ENCODE peak calls at places on chromosomes 7 and 10, in four cellular contexts. Q, I, L and E are unnamed samples.

GRCh38 chr10:77582710-77583115 is 54.9 kb downstream of the KCNMA1 start:
- DNase-seq in Q (no peak), I (no peak), L (no peak), E (peak; percentile 91)

GRCh38 chr10:90742189-90742588 is 115.7 kb downstream of the HTR7 start:
- DNase-seq in Q (no peak), I (no peak), L (no peak), E (peak; percentile 64)

GRCh38 chr7:47652591-47652990 is 70.7 kb upstream of the TNS3 start:
- DNase-seq in Q (no peak), I (no peak), L (no peak), E (no peak)

GRCh38 chr7:74063223-74063641 is 20.4 kb upstream of the LIMK1 start:
- DNase-seq in Q (no peak), I (no peak), L (no peak), E (no peak)

GRCh38 chr10:60042959-60043358 is 136.6 kb upstream of the CCDC6 start:
- DNase-seq in Q (no peak), I (no peak), L (no peak), E (no peak)

GRCh38 chr10:122990278-122990677 is 10.1 kb downstream of the PSTK start:
- DNase-seq in Q (no peak), I (no peak), L (no peak), E (peak; percentile 56)

GRCh38 chr7:81846398-81846797 is 76.6 kb upstream of the HGF start:
- DNase-seq in Q (no peak), I (no peak), L (no peak), E (peak; percentile 59)

GRCh38 chr7:80681272-80681885 is 42.9 kb downstream of the CD36 start:
- DNase-seq in Q (no peak), I (no peak), L (no peak), E (peak; percentile 47)

GRCh38 chr10:112446055-112446854 is 459 bp downstream of the ZDHHC6 start:
- DNase-seq in Q (peak; percentile 33), I (no peak), L (no peak), E (peak; percentile 44)

GRCh38 chr10:70296406-70296899 is 12.6 kb upstream of the NPFFR1 start:
- DNase-seq in Q (peak; percentile 59), I (no peak), L (peak; percentile 62), E (peak; percentile 77)

GRCh38 chr7:136134503-136134902 is 157.3 kb upstream of the MTPN start:
- DNase-seq in Q (no peak), I (no peak), L (no peak), E (no peak)

GRCh38 chr10:76547352-76547972 is 1090.1 kb downstream of the KCNMA1 start:
- DNase-seq in Q (peak; percentile 86), I (peak; percentile 82), L (peak; percentile 72), E (peak; percentile 63)

GRCh38 chr7:104415700-104416099 is 87.3 kb downstream of the LHFPL3 start:
- DNase-seq in Q (no peak), I (no peak), L (no peak), E (no peak)

GRCh38 chr7:149284343-149284742 is 22.3 kb downstream of the ZNF783 start:
- DNase-seq in Q (no peak), I (no peak), L (peak; percentile 33), E (no peak)

GRCh38 chr10:68560916-68561691 is 967 bp downstream of the TET1 start:
- DNase-seq in Q (no peak), I (no peak), L (no peak), E (no peak)

GRCh38 chr10:48656241-48656921 is 28.3 kb upstream of the WDFY4 start:
- DNase-seq in Q (peak; percentile 89), I (peak; percentile 85), L (peak; percentile 91), E (peak; percentile 72)

GRCh38 chr10:34696423-34696822 is 118.7 kb downstream of the PARD3 start:
- DNase-seq in Q (no peak), I (no peak), L (no peak), E (peak; percentile 92)

GRCh38 chr7:33258561-33258960 is 129.2 kb downstream of the BBS9 start:
- DNase-seq in Q (no peak), I (no peak), L (no peak), E (no peak)

GRCh38 chr10:111076682-111077661 is at the start of gene ADRA2A:
- DNase-seq in Q (peak; percentile 74), I (no peak), L (no peak), E (no peak)

GRCh38 chr7:33485746-33486491 is 356.6 kb downstream of the BBS9 start:
- DNase-seq in Q (no peak), I (no peak), L (no peak), E (peak; percentile 74)

GRCh38 chr10:96758423-96758822 is 38.1 kb upstream of the PIK3AP1 start:
- DNase-seq in Q (no peak), I (no peak), L (no peak), E (no peak)

GRCh38 chr7:44767912-44768662 is 19.4 kb downstream of the ZMIZ2 start:
- DNase-seq in Q (peak; percentile 85), I (peak; percentile 63), L (no peak), E (no peak)

GRCh38 chr10:49700997-49701396 is 21.5 kb downstream of the C10orf53 start:
- DNase-seq in Q (no peak), I (no peak), L (no peak), E (no peak)

GRCh38 chr7:106980358-106980685 is 64.2 kb upstream of the PRKAR2B start:
- DNase-seq in Q (no peak), I (no peak), L (no peak), E (no peak)

GRCh38 chr7:77813180-77813579 is 14.6 kb downstream of the PHTF2 start:
- DNase-seq in Q (no peak), I (no peak), L (no peak), E (no peak)

GRCh38 chr10:123135415-123136141 is at the start of gene HMX3:
- DNase-seq in Q (no peak), I (no peak), L (no peak), E (no peak)

GRCh38 chr7:1964556-1964912 is 268.2 kb downstream of the MAD1L1 start:
- DNase-seq in Q (no peak), I (no peak), L (no peak), E (no peak)

GRCh38 chr7:134450296-134451000 is 8.5 kb downstream of the AKR1B1 start:
- DNase-seq in Q (peak; percentile 56), I (no peak), L (no peak), E (no peak)

GRCh38 chr10:11301571-11302111 is 284.0 kb downstream of the CELF2 start:
- DNase-seq in Q (no peak), I (no peak), L (no peak), E (no peak)

GRCh38 chr10:79391231-79392019 is 44.2 kb downstream of the PPIF start:
- DNase-seq in Q (peak; percentile 16), I (no peak), L (peak; percentile 40), E (no peak)

GRCh38 chr7:99478464-99479440 is 6.1 kb downstream of the ZNF789 start:
- DNase-seq in Q (no peak), I (no peak), L (no peak), E (no peak)

GRCh38 chr7:99473315-99473596 is 566 bp downstream of the ZNF789 start:
- DNase-seq in Q (peak; percentile 59), I (peak; percentile 41), L (no peak), E (peak; percentile 75)

GRCh38 chr7:99472561-99473314 is at the start of gene ZNF789:
- DNase-seq in Q (peak; percentile 98), I (peak; percentile 98), L (peak; percentile 99), E (peak; percentile 84)

DNA sequence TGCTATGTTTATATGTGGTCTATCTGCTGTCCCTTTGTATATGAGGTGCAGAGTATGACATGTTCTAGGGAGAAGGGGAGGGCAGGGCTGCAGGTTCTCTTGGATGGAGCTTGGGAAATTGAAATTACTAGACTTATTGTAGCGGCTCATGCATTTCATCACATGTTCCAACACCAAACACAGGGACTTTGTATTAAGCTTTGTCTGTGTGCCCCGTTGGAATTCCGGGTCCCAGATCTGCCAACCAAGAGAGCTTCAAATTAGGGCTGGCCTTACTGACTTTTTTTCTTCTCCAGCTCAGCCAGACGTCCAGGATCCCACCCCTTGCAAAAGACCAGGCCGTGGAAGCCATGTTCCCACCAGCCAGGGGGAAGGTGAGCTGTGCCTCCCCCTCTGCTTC is 3.4 kb downstream of the ZNF789 start:
- DNase-seq in Q (no peak), I (no peak), L (no peak), E (no peak)
- H3K36me3 ChIP-seq in Q (peaks cover 5% of the 10 kb centered on the region), I (no peaks in the 10 kb centered on the region), L (no peaks in the 10 kb centered on the region), E (peaks cover 3% of the 10 kb centered on the region)

GRCh38 chr10:73854310-73854709 is 20.0 kb downstream of the CAMK2G start:
- DNase-seq in Q (peak; percentile 60), I (no peak), L (no peak), E (no peak)

GRCh38 chr10:73848821-73849489 is 25.4 kb downstream of the CAMK2G start:
- DNase-seq in Q (peak; percentile 88), I (peak; percentile 72), L (peak; percentile 85), E (peak; percentile 57)

GRCh38 chr10:73850205-73850604 is 24.1 kb downstream of the CAMK2G start:
- DNase-seq in Q (no peak), I (no peak), L (no peak), E (no peak)

GRCh38 chr10:73853196-73853595 is 21.2 kb downstream of the CAMK2G start:
- DNase-seq in Q (no peak), I (no peak), L (no peak), E (no peak)

DNA sequence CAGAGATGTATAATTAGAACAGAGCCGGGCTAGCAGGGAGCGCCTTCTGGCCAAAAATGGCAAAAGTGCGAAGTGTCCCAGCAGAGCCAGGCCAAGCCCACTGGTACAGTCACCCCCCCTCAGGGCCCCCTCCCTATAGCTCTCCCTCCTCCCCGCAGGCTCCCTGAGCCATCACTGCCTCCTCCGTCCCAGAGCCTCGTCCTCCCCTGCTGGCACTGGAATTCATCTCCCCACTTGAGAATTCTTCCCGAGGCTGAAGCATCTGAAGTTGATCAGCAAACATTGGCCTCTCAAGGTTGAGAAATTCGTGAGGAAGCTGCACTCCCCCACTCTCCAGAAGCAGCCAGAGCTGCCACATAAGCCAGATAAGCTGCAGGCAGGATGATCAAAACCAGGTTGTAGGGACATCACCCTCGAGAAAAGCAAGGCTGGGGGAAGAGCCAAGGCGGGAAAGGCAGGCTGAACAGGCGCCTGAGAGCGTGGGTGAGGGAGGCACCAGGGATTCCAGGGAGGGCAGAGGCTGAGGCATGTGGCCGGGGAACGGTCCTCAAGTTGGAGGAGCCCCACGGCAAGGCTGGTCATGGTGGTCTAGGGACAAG is 23.4 kb downstream of the CAMK2G start:
- DNase-seq in Q (no peak), I (no peak), L (no peak), E (no peak)
- TF ChIP-seq CTCF in Q (no peak), I (no peak), L (no peak), E (no peak)

DNA sequence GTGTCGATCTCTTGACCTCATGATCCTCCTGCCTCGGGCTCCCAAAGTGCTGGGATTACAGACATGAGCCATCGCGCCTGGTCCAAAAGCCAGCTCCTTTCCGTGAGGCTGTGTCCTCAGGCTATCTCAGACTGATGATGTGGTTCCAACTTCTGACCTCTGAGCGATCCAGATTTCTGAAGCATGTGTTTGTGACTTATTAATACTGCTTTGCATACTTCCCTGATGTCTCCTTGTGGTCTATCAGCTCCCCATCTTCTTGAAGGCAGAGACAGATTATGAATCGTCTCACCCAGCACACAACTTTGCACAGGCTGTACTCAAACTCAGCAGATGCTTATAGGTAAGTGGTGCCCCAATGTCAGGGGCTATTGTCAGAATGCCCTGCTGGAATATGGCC is 2.0 kb upstream of the PLPP4 start:
- DNase-seq in Q (no peak), I (no peak), L (no peak), E (no peak)
- H3K27me3 ChIP-seq in Q (peaks cover 28% of the 10 kb centered on the region), I (no peaks in the 10 kb centered on the region), L (peaks cover 4% of the 10 kb centered on the region), E (peaks cover 26% of the 10 kb centered on the region)

DNA sequence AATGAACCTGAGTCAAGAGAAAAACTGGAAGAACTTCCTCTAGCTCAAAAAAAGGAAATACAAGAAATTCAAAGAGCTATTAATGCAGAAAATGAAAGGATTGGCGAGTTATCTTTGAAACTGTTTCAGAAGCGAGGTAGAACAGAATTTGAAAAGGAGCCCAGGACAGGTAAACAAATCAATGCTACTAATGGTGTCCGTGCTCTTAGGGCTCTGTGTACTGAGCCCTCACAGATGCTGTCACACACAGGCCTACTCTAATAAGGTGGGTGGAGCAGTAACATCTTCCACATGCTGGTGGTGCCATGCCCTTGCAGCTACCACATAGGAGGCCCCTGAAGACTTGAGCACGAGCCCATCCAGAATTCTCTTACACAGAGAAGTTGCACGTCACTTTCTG is 46.1 kb downstream of the DYNC2I1 start:
- DNase-seq in Q (no peak), I (no peak), L (no peak), E (no peak)
- H3K36me3 ChIP-seq in Q (no peaks in the 10 kb centered on the region), I (peaks cover 4% of the 10 kb centered on the region), L (no peaks in the 10 kb centered on the region), E (peaks cover 9% of the 10 kb centered on the region)